ENCODE peak calls at places on chromosome 6, in six cellular contexts. One of them, this sample, is unnamed. For H3K4me1, the result is how much of the 10 kb centered on the place peaks cover.

GRCh38 chr6:90890681-90891337 is 303.9 kb upstream of the MAP3K7 start:
- DNase-seq in OCI-LY7: no peak
- DNase-seq in stomach: no peak
- DNase-seq in heart left ventricle: no peak
- DNase-seq in adrenal gland: no peak
- DNase-seq in heart right ventricle: no peak
- DNase-seq in this sample: no peak

GRCh38 chr6:34414999-34415858 is 10.6 kb downstream of the RPS10 start:
- DNase-seq in adrenal gland: peak
- DNase-seq in heart right ventricle: no peak
- DNase-seq in OCI-LY7: peak
- DNase-seq in heart left ventricle: peak
- DNase-seq in stomach: peak
- DNase-seq in this sample: peak

GRCh38 chr6:31083742-31084354 is 28.5 kb downstream of the C6orf15 start:
- DNase-seq in adrenal gland: peak
- DNase-seq in heart left ventricle: peak
- DNase-seq in heart right ventricle: no peak
- DNase-seq in OCI-LY7: peak
- DNase-seq in stomach: peak
- DNase-seq in this sample: no peak

GRCh38 chr6:15152720-15153119 is 93.1 kb upstream of the JARID2 start:
- DNase-seq in stomach: no peak
- DNase-seq in heart left ventricle: no peak
- DNase-seq in OCI-LY7: no peak
- DNase-seq in adrenal gland: no peak
- DNase-seq in heart right ventricle: no peak
- DNase-seq in this sample: no peak

GRCh38 chr6:87682310-87682709 is 19.7 kb downstream of the AKIRIN2 start:
- DNase-seq in heart left ventricle: no peak
- DNase-seq in OCI-LY7: no peak
- DNase-seq in adrenal gland: no peak
- DNase-seq in stomach: no peak
- DNase-seq in heart right ventricle: no peak
- DNase-seq in this sample: no peak

GRCh38 chr6:149917679-149918078 is 5.2 kb downstream of the RAET1G start:
- DNase-seq in OCI-LY7: no peak
- DNase-seq in adrenal gland: no peak
- DNase-seq in stomach: no peak
- DNase-seq in heart left ventricle: no peak
- DNase-seq in heart right ventricle: no peak
- DNase-seq in this sample: no peak

GRCh38 chr6:87909849-87910248 is 137.8 kb upstream of the SPACA1 start:
- DNase-seq in OCI-LY7: no peak
- DNase-seq in stomach: no peak
- DNase-seq in adrenal gland: peak
- DNase-seq in heart left ventricle: no peak
- DNase-seq in heart right ventricle: no peak
- DNase-seq in this sample: no peak

GRCh38 chr6:17728551-17729222 is 22.0 kb upstream of the NUP153 start:
- DNase-seq in adrenal gland: no peak
- DNase-seq in heart left ventricle: no peak
- DNase-seq in stomach: no peak
- DNase-seq in OCI-LY7: no peak
- DNase-seq in heart right ventricle: no peak
- DNase-seq in this sample: no peak

GRCh38 chr6:44663860-44664584 is 276.5 kb downstream of the CDC5L start:
- DNase-seq in stomach: no peak
- DNase-seq in heart right ventricle: no peak
- DNase-seq in heart left ventricle: no peak
- DNase-seq in adrenal gland: no peak
- DNase-seq in OCI-LY7: no peak
- DNase-seq in this sample: no peak
- H3K4me1 ChIP-seq in stomach: under half
- H3K4me1 ChIP-seq in heart right ventricle: under half
- H3K4me1 ChIP-seq in heart left ventricle: under half
- H3K4me1 ChIP-seq in adrenal gland: under half
- H3K4me1 ChIP-seq in OCI-LY7: under half
- H3K4me1 ChIP-seq in this sample: under half

DNA sequence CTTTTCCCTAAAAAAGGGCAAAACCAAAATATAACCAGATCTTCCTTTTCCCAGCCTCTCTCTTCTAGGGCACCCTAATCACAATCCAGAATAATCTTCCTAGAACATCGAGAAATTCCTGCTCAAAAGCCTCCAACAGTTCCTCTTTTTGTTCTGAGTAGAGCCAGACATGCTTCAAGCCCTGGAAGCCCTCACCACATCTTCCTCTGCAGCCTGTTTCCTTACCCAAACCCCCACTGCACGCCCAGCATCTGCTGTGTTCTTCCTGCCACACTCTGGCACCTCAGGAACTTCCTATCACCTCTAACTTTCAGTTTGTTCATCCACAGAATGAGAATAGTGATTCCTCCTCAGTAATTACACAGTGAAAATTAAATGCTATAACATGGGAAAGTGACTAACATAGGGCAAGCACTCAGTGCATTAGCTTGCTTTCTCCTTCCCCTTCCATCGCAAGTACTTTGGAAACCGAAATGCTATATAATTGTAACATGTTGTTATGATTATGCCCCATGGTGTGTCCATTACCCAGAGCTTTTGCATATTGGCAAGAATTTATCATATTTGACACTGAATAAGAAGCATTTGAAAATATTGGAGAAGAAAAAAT is 26.3 kb downstream of the C6orf89 start:
- DNase-seq in OCI-LY7: peak
- DNase-seq in heart left ventricle: no peak
- DNase-seq in heart right ventricle: no peak
- DNase-seq in stomach: no peak
- DNase-seq in adrenal gland: no peak
- DNase-seq in this sample: no peak
- H3K27ac ChIP-seq in OCI-LY7: no peak
- H3K27ac ChIP-seq in heart left ventricle: no peak
- H3K27ac ChIP-seq in heart right ventricle: no peak
- H3K27ac ChIP-seq in stomach: peak
- H3K27ac ChIP-seq in adrenal gland: peak
- H3K27ac ChIP-seq in this sample: no peak

DNA sequence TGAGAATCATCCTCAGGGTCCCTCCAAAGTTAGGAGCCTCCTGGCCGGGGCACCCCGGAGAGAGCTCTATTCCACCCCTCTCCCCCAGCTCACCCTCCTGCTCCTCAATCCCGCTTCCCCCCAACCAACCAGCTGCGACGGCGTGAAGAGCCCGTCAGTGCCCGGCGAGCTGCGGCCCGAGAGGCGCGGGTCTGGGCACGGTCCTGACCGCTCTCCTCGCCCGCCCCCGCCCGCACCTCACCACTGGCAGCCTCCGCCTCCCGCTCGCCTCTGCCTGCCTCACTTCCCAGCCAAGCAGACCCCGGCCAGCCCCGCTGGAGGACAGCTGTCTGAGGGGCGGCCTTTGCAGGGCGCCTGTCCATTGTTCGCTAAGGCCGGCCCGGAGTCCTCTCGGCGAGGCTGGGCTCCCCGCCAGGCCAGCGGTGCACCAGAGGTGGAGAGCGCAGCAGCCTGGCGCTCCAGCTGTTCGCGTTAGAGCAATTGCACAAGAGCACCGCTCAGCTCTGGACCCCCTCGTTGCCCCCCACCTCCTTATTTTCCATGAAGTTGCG is 1.2 kb downstream of the SOBP start:
- DNase-seq in stomach: peak
- DNase-seq in heart right ventricle: peak
- DNase-seq in heart left ventricle: peak
- DNase-seq in adrenal gland: peak
- DNase-seq in OCI-LY7: peak
- DNase-seq in this sample: peak
- H3K4me1 ChIP-seq in stomach: half or more
- H3K4me1 ChIP-seq in heart right ventricle: under half
- H3K4me1 ChIP-seq in heart left ventricle: under half
- H3K4me1 ChIP-seq in adrenal gland: under half
- H3K4me1 ChIP-seq in OCI-LY7: half or more
- H3K4me1 ChIP-seq in this sample: under half

GRCh38 chr6:110232456-110232855 is 52.2 kb downstream of the CDC40 start:
- DNase-seq in stomach: no peak
- DNase-seq in OCI-LY7: no peak
- DNase-seq in heart right ventricle: no peak
- DNase-seq in adrenal gland: no peak
- DNase-seq in heart left ventricle: no peak
- DNase-seq in this sample: no peak

GRCh38 chr6:110239516-110240265 is 59.5 kb downstream of the CDC40 start:
- DNase-seq in heart right ventricle: no peak
- DNase-seq in OCI-LY7: no peak
- DNase-seq in adrenal gland: no peak
- DNase-seq in heart left ventricle: no peak
- DNase-seq in stomach: no peak
- DNase-seq in this sample: no peak

GRCh38 chr6:110233769-110234374 is 53.6 kb downstream of the CDC40 start:
- DNase-seq in heart right ventricle: no peak
- DNase-seq in stomach: no peak
- DNase-seq in OCI-LY7: peak
- DNase-seq in heart left ventricle: no peak
- DNase-seq in adrenal gland: no peak
- DNase-seq in this sample: no peak
- H3K27ac ChIP-seq in heart right ventricle: no peak
- H3K27ac ChIP-seq in stomach: no peak
- H3K27ac ChIP-seq in OCI-LY7: no peak
- H3K27ac ChIP-seq in heart left ventricle: no peak
- H3K27ac ChIP-seq in adrenal gland: peak
- H3K27ac ChIP-seq in this sample: no peak

DNA sequence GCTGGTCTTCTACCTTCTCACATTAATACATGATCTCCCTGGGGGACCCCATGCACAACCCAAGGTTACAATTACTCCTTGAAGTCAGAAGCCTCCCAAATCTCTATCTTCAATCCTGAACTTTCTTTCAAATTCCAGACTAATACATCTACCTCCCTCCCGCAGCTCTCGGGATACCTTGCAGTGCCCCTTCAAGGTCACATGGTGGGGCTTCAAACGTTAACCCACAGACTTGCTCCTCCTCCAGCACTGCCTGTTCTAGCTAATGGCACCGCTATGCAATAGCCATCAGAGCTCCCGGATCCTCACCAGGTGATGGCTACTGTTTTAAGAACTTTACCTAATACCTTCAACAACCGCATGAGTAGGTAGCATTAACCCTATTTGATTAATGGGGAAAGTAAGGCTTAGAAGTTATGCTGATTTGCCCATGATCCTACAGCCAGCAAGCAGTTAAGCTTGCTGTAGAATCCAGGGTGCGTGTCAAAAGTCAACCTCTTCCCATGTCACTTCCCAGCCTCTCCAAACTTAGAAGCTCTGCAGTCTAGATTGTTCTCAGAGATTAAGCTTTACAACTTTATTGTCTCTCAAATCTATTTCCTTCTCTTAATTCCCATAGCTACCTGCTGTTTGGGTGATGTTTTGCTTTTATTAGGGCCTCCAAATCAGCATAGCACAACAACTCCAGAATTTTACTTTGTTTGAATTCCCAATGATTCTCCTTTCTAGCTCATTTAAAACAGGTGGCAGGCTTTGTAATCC is 44.7 kb downstream of the PLAGL1 start:
- DNase-seq in heart right ventricle: no peak
- DNase-seq in stomach: no peak
- DNase-seq in OCI-LY7: no peak
- DNase-seq in adrenal gland: no peak
- DNase-seq in heart left ventricle: no peak
- DNase-seq in this sample: no peak
- H3K4me1 ChIP-seq in heart right ventricle: under half
- H3K4me1 ChIP-seq in stomach: under half
- H3K4me1 ChIP-seq in OCI-LY7: under half
- H3K4me1 ChIP-seq in adrenal gland: under half
- H3K4me1 ChIP-seq in heart left ventricle: under half
- H3K4me1 ChIP-seq in this sample: under half